ENCODE peak calls at places on chromosomes 12 and 14, in ten cellular contexts. R, E, X, K, T, B, W, G, A and C are unnamed samples.

GRCh38 chr12:44286336-44286735 is 450.5 kb downstream of the TMEM117 start:
- DNase-seq in E (peak), G (no peak), T (peak), W (no peak), R (no peak), B (no peak), K (no peak), X (no peak), A (peak), C (no peak)

GRCh38 chr12:131863711-131864396 is 30.6 kb upstream of the ULK1 start:
- DNase-seq in X (no peak), A (no peak), G (no peak), E (no peak), R (no peak), T (no peak), K (no peak), B (no peak), W (no peak), C (no peak)

GRCh38 chr12:124392991-124393790 is 98.3 kb downstream of the RFLNA start:
- DNase-seq in X (no peak), K (peak), G (peak), R (no peak), A (peak), W (no peak), B (peak), E (peak), T (peak), C (peak)

GRCh38 chr12:15584366-15585041 is 204.7 kb downstream of the EPS8 start:
- DNase-seq in A (peak), K (no peak), R (no peak), E (peak), T (peak), G (peak), B (no peak), W (peak), X (peak), C (no peak)

GRCh38 chr14:68679746-68680467 is 113.0 kb downstream of the ZFP36L1 start:
- DNase-seq in R (no peak), B (no peak), A (no peak), W (no peak), T (no peak), G (no peak), X (no peak), E (no peak), K (no peak), C (no peak)

GRCh38 chr12:132147423-132148367 is 3.4 kb downstream of the NOC4L start:
- DNase-seq in B (no peak), K (no peak), X (no peak), E (no peak), W (no peak), G (peak), T (no peak), R (no peak), A (no peak), C (no peak)

GRCh38 chr14:72675126-72675525 is 218.8 kb downstream of the DPF3 start:
- DNase-seq in X (no peak), A (no peak), W (no peak), K (no peak), T (no peak), E (no peak), R (no peak), B (no peak), G (no peak), C (no peak)

GRCh38 chr14:100680439-100681051 is 46.1 kb upstream of the DLK1 start:
- DNase-seq in G (no peak), K (no peak), X (no peak), E (no peak), W (no peak), T (peak), B (no peak), R (no peak), A (no peak), C (no peak)

GRCh38 chr12:52061470-52062166 is 8.2 kb upstream of the ATG101 start:
- DNase-seq in X (no peak), R (no peak), W (no peak), A (no peak), B (no peak), E (no peak), T (no peak), K (no peak), G (no peak), C (no peak)

GRCh38 chr12:109797905-109798669 is 35.1 kb downstream of the TRPV4 start:
- DNase-seq in R (no peak), G (no peak), W (no peak), T (no peak), B (no peak), K (no peak), X (peak), A (no peak), E (no peak), C (no peak)
- TF ChIP-seq CTCF in R (no peak), G (no peak), W (no peak), T (peak), B (no peak), K (no peak), X (peak), A (no peak), E (peak), C (peak)

GRCh38 chr12:66149702-66150398 is 19.3 kb upstream of the LLPH start:
- DNase-seq in A (no peak), R (no peak), X (peak), K (no peak), B (peak), G (peak), W (no peak), E (no peak), T (no peak), C (no peak)
- TF ChIP-seq CTCF in A (no peak), R (no peak), X (peak), K (peak), B (no peak), G (no peak), W (no peak), E (no peak), T (no peak), C (no peak)

GRCh38 chr12:104177663-104178501 is 37.7 kb upstream of the TXNRD1 start:
- DNase-seq in K (peak), A (peak), W (no peak), T (peak), B (peak), E (peak), R (no peak), G (peak), X (peak), C (peak)
- TF ChIP-seq CTCF in K (peak), A (peak), W (no peak), T (peak), B (no peak), E (peak), R (no peak), G (no peak), X (no peak), C (peak)

GRCh38 chr12:4908694-4909396 is 860 bp upstream of the KCNA1 start:
- DNase-seq in T (no peak), W (no peak), R (peak), E (no peak), A (no peak), G (no peak), X (peak), K (no peak), B (no peak), C (no peak)
- TF ChIP-seq CTCF in T (no peak), W (no peak), R (no peak), E (no peak), A (peak), G (no peak), X (peak), K (no peak), B (no peak), C (peak)

GRCh38 chr12:78101946-78102635 is 271.4 kb downstream of the NAV3 start:
- DNase-seq in T (no peak), E (no peak), W (no peak), X (no peak), K (no peak), A (no peak), G (no peak), B (no peak), R (no peak), C (no peak)

GRCh38 chr12:78095623-78096022 is 264.9 kb downstream of the NAV3 start:
- DNase-seq in G (no peak), B (no peak), T (no peak), E (no peak), W (no peak), X (no peak), A (no peak), R (no peak), K (no peak), C (no peak)

GRCh38 chr12:78099806-78100205 is 269.1 kb downstream of the NAV3 start:
- DNase-seq in R (no peak), T (no peak), K (no peak), A (no peak), G (no peak), X (no peak), B (no peak), W (no peak), E (no peak), C (no peak)

GRCh38 chr12:78101181-78101876 is 270.6 kb downstream of the NAV3 start:
- DNase-seq in X (no peak), E (no peak), A (no peak), G (no peak), T (no peak), R (no peak), K (no peak), B (no peak), W (no peak), C (no peak)

DNA sequence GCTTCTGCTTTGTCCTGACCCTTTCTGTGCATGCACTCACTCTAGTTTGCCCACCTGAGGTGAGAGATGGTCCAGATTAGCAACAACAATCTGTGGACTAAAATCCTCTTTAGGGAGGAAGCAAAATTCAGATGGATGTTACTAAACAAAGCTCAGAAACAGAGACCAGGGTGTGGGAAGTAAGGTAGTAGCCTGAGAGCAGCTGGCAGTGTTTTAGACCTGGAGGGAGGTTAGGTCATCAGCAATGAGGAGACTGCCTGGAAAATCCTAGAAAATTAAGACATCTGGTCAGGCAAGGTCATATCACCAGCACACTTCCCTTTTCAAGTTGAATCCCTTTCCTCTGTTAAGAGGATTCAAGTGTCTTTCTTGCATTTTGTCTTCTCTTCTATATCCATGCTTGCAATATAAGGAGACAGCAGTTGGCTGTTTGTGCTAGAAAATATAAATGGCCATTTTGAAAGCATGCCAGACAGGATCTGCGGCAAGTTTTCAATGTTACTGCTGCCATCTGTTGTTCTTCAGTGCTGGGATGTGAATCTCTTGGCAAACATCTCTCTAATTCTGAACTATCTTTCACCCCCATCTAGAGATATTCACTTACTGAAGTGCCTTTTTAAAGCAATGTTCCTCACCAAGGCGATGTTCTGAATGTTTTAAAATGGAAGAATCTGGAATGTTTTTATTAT is 266.4 kb downstream of the NAV3 start:
- DNase-seq in E (peak), W (no peak), R (no peak), B (no peak), K (no peak), T (peak), X (no peak), G (no peak), A (peak), C (no peak)
- TF ChIP-seq CTCF in E (no peak), W (no peak), R (no peak), B (no peak), K (no peak), T (peak), X (no peak), G (no peak), A (peak), C (peak)

DNA sequence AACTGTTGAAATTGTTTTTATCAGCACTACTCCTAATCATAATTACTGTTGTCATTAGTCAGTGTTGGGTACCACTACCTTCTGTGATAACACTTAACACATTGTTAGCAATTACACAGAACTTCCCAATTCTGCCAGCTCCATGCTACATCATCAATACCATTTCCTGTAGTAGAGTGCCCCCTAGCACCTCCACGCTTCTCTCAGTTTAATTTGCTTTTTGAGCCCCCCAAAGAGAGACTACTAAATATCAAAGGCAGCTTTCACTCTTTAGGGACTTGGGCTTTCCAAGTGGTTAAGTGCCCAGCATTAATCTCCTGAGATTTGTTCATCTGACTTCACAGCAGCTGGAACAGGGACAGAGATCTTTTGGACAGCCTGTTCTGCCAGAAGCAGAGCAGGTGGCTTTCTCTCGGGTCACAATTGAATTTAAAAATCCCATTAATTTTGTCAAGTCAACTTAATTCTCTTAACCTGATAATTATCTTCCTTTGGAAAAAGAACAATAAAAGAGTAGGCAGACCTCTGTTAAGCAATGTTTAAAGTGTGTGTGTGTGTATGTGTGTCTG is 954.9 kb downstream of the DIO2 start:
- DNase-seq in T (no peak), G (no peak), B (no peak), W (no peak), A (no peak), K (no peak), X (no peak), R (no peak), E (no peak), C (no peak)
- TF ChIP-seq CTCF in T (no peak), G (no peak), B (no peak), W (no peak), A (no peak), K (no peak), X (no peak), R (no peak), E (no peak), C (no peak)

GRCh38 chr12:18546399-18546798 is 191.4 kb downstream of the PLCZ1 start:
- DNase-seq in E (peak), X (no peak), R (no peak), K (no peak), A (peak), B (no peak), W (no peak), G (no peak), T (peak), C (no peak)

GRCh38 chr12:18551703-18552102 is 186.1 kb downstream of the PLCZ1 start:
- DNase-seq in B (no peak), A (no peak), E (no peak), T (no peak), K (no peak), X (no peak), R (no peak), W (no peak), G (no peak), C (no peak)

GRCh38 chr12:18552829-18553228 is 185.0 kb downstream of the PLCZ1 start:
- DNase-seq in X (no peak), R (no peak), E (no peak), A (no peak), T (no peak), K (no peak), B (no peak), G (no peak), W (no peak), C (no peak)

DNA sequence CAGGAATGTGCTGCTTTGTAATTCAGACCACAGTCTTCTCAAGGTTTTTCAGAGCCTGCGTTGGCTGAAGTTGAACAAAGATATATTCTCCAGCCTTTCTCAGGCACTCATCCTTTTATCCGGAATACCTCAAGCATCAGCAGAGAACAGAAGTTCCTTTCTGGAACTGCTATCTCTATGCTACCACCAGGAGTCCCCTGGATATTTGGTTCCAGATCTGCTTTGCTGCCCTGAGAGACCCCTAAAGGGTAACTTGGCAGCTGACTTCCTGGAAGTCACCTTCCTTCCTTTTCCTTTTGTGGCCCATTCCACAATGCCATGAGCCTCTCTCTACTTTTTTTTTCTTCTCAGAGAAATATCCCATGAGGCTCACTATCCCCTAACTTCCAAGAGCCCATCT is 188.2 kb downstream of the PLCZ1 start:
- DNase-seq in W (no peak), E (no peak), R (no peak), A (no peak), G (no peak), K (no peak), X (no peak), B (no peak), T (no peak), C (no peak)
- TF ChIP-seq CTCF in W (no peak), E (no peak), R (peak), A (peak), G (no peak), K (no peak), X (no peak), B (no peak), T (peak), C (no peak)

GRCh38 chr12:120596901-120597300 is 15.7 kb upstream of the POP5 start:
- DNase-seq in R (no peak), A (no peak), T (no peak), K (no peak), G (no peak), X (no peak), B (no peak), W (no peak), E (no peak), C (no peak)

GRCh38 chr12:120597861-120598260 is 16.7 kb upstream of the POP5 start:
- DNase-seq in T (no peak), G (no peak), W (no peak), B (no peak), A (no peak), E (no peak), K (no peak), X (no peak), R (no peak), C (no peak)

GRCh38 chr12:120598674-120599463 is 17.7 kb upstream of the POP5 start:
- DNase-seq in X (no peak), T (peak), R (no peak), B (no peak), W (no peak), A (no peak), K (no peak), G (peak), E (peak), C (peak)

GRCh38 chr12:120599672-120600537 is 18.7 kb upstream of the POP5 start:
- DNase-seq in W (no peak), X (no peak), R (peak), K (no peak), B (no peak), A (no peak), T (no peak), E (no peak), G (no peak), C (no peak)
- TF ChIP-seq CTCF in W (no peak), X (no peak), R (no peak), K (no peak), B (no peak), A (no peak), T (no peak), E (no peak), G (no peak), C (no peak)

GRCh38 chr14:32251530-32251929 is 48.5 kb upstream of the RNU6-8 start:
- DNase-seq in E (peak), R (no peak), K (no peak), A (no peak), T (no peak), G (no peak), W (no peak), X (no peak), B (no peak), C (no peak)
- TF ChIP-seq CTCF in E (no peak), R (no peak), K (no peak), A (no peak), T (no peak), G (no peak), W (no peak), X (no peak), B (no peak), C (no peak)

GRCh38 chr14:65958664-65959562 is 527.3 kb upstream of the CCDC196 start:
- DNase-seq in W (no peak), T (peak), E (peak), K (no peak), B (no peak), A (peak), R (no peak), G (no peak), X (no peak), C (no peak)
- TF ChIP-seq CTCF in W (peak), T (peak), E (peak), K (peak), B (peak), A (peak), R (peak), G (peak), X (peak), C (peak)